ENCODE peak calls at places on chromosomes 11 and 22, in six cellular contexts. One of them, this sample, is unnamed.

GRCh38 chr11:83655996-83656395 is 369.8 kb upstream of the CCDC90B start:
- DNase-seq in GM18507: no peak
- DNase-seq in HS-5: no peak
- DNase-seq in NB4: no peak
- DNase-seq in left ventricle myocardium superior: no peak
- DNase-seq in dermis microvascular lymphatic vessel endothelial cell: no peak
- DNase-seq in this sample: no peak

GRCh38 chr11:127345819-127346459 is 345.4 kb upstream of the KIRREL3 start:
- DNase-seq in NB4: peak; percentile 44
- DNase-seq in left ventricle myocardium superior: peak; percentile 44
- DNase-seq in HS-5: peak; percentile 9
- DNase-seq in GM18507: peak; percentile 7
- DNase-seq in dermis microvascular lymphatic vessel endothelial cell: peak; percentile 0
- DNase-seq in this sample: no peak

GRCh38 chr22:49476176-49476575 is 351.5 kb downstream of the BRD1 start:
- DNase-seq in HS-5: no peak
- DNase-seq in left ventricle myocardium superior: no peak
- DNase-seq in GM18507: no peak
- DNase-seq in dermis microvascular lymphatic vessel endothelial cell: no peak
- DNase-seq in NB4: no peak
- DNase-seq in this sample: no peak

GRCh38 chr22:40345801-40346177 is 511 bp upstream of the ADSL start:
- DNase-seq in dermis microvascular lymphatic vessel endothelial cell: no peak
- DNase-seq in GM18507: peak; percentile 20
- DNase-seq in left ventricle myocardium superior: peak; percentile 49
- DNase-seq in NB4: peak; percentile 78
- DNase-seq in HS-5: no peak
- DNase-seq in this sample: no peak

GRCh38 chr22:41446639-41447434 is at the start of gene TOB2:
- DNase-seq in left ventricle myocardium superior: peak; percentile 97
- DNase-seq in GM18507: peak; percentile 60
- DNase-seq in dermis microvascular lymphatic vessel endothelial cell: peak; percentile 91
- DNase-seq in NB4: peak; percentile 96
- DNase-seq in HS-5: peak; percentile 78
- DNase-seq in this sample: peak; percentile 71

GRCh38 chr11:115420524-115420923 is 83.7 kb downstream of the CADM1 start:
- DNase-seq in NB4: no peak
- DNase-seq in dermis microvascular lymphatic vessel endothelial cell: no peak
- DNase-seq in HS-5: no peak
- DNase-seq in left ventricle myocardium superior: no peak
- DNase-seq in GM18507: no peak
- DNase-seq in this sample: no peak

GRCh38 chr22:26008587-26008986 is 160.7 kb upstream of the SEZ6L start:
- DNase-seq in HS-5: no peak
- DNase-seq in GM18507: no peak
- DNase-seq in NB4: no peak
- DNase-seq in left ventricle myocardium superior: no peak
- DNase-seq in dermis microvascular lymphatic vessel endothelial cell: no peak
- DNase-seq in this sample: no peak

GRCh38 chr11:8063319-8063718 is 17.7 kb upstream of the TUB start:
- DNase-seq in HS-5: no peak
- DNase-seq in NB4: no peak
- DNase-seq in GM18507: no peak
- DNase-seq in left ventricle myocardium superior: peak; percentile 55
- DNase-seq in dermis microvascular lymphatic vessel endothelial cell: no peak
- DNase-seq in this sample: no peak

GRCh38 chr11:72238040-72238450 is 5.9 kb downstream of the PHOX2A start:
- DNase-seq in GM18507: peak; percentile 75
- DNase-seq in NB4: peak; percentile 75
- DNase-seq in left ventricle myocardium superior: peak; percentile 55
- DNase-seq in HS-5: no peak
- DNase-seq in dermis microvascular lymphatic vessel endothelial cell: no peak
- DNase-seq in this sample: no peak

GRCh38 chr22:27627444-27627833 is 174.1 kb downstream of the MN1 start:
- DNase-seq in HS-5: no peak
- DNase-seq in dermis microvascular lymphatic vessel endothelial cell: no peak
- DNase-seq in NB4: peak; percentile 69
- DNase-seq in GM18507: no peak
- DNase-seq in left ventricle myocardium superior: no peak
- DNase-seq in this sample: no peak

GRCh38 chr22:39177456-39177775 is 24.9 kb upstream of the CBX7 start:
- DNase-seq in HS-5: no peak
- DNase-seq in GM18507: no peak
- DNase-seq in NB4: no peak
- DNase-seq in dermis microvascular lymphatic vessel endothelial cell: no peak
- DNase-seq in left ventricle myocardium superior: no peak
- DNase-seq in this sample: no peak

GRCh38 chr11:215581-216037 is 8.1 kb downstream of the RIC8A start:
- DNase-seq in HS-5: no peak
- DNase-seq in left ventricle myocardium superior: no peak
- DNase-seq in dermis microvascular lymphatic vessel endothelial cell: no peak
- DNase-seq in NB4: no peak
- DNase-seq in GM18507: no peak
- DNase-seq in this sample: no peak

GRCh38 chr22:40410272-40410671 is 39.9 kb downstream of the SGSM3 start:
- DNase-seq in dermis microvascular lymphatic vessel endothelial cell: no peak
- DNase-seq in HS-5: no peak
- DNase-seq in NB4: no peak
- DNase-seq in left ventricle myocardium superior: no peak
- DNase-seq in GM18507: no peak
- DNase-seq in this sample: no peak

GRCh38 chr11:78380615-78381029 is 37.0 kb downstream of the GAB2 start:
- DNase-seq in left ventricle myocardium superior: no peak
- DNase-seq in GM18507: no peak
- DNase-seq in dermis microvascular lymphatic vessel endothelial cell: no peak
- DNase-seq in HS-5: peak; percentile 25
- DNase-seq in NB4: no peak
- DNase-seq in this sample: no peak

GRCh38 chr11:114236829-114237228 is 59.4 kb upstream of the NNMT start:
- DNase-seq in left ventricle myocardium superior: no peak
- DNase-seq in dermis microvascular lymphatic vessel endothelial cell: no peak
- DNase-seq in HS-5: no peak
- DNase-seq in GM18507: no peak
- DNase-seq in NB4: no peak
- DNase-seq in this sample: no peak

GRCh38 chr11:8365542-8365941 is 101.9 kb upstream of the LMO1 start:
- DNase-seq in dermis microvascular lymphatic vessel endothelial cell: no peak
- DNase-seq in left ventricle myocardium superior: no peak
- DNase-seq in HS-5: no peak
- DNase-seq in NB4: no peak
- DNase-seq in GM18507: no peak
- DNase-seq in this sample: no peak

GRCh38 chr11:65918211-65919150 is at the start of gene C11orf68:
- DNase-seq in dermis microvascular lymphatic vessel endothelial cell: no peak
- DNase-seq in left ventricle myocardium superior: no peak
- DNase-seq in HS-5: no peak
- DNase-seq in NB4: peak; percentile 63
- DNase-seq in GM18507: no peak
- DNase-seq in this sample: no peak

GRCh38 chr22:22926359-22927195 is 39.0 kb downstream of the IGLL5 start:
- DNase-seq in GM18507: no peak
- DNase-seq in left ventricle myocardium superior: peak; percentile 7
- DNase-seq in HS-5: no peak
- DNase-seq in dermis microvascular lymphatic vessel endothelial cell: no peak
- DNase-seq in NB4: peak; percentile 45
- DNase-seq in this sample: no peak

GRCh38 chr11:120135838-120136237 is 2.1 kb downstream of the TRIM29 start:
- DNase-seq in dermis microvascular lymphatic vessel endothelial cell: no peak
- DNase-seq in HS-5: no peak
- DNase-seq in NB4: no peak
- DNase-seq in left ventricle myocardium superior: no peak
- DNase-seq in GM18507: no peak
- DNase-seq in this sample: no peak

GRCh38 chr22:37330200-37331033 is 48.1 kb downstream of the CYTH4 start:
- DNase-seq in NB4: peak; percentile 89
- DNase-seq in GM18507: peak; percentile 58
- DNase-seq in left ventricle myocardium superior: no peak
- DNase-seq in dermis microvascular lymphatic vessel endothelial cell: no peak
- DNase-seq in HS-5: no peak
- DNase-seq in this sample: no peak

GRCh38 chr11:94193288-94193687 is 64.6 kb downstream of the PANX1 start:
- DNase-seq in dermis microvascular lymphatic vessel endothelial cell: no peak
- DNase-seq in NB4: no peak
- DNase-seq in left ventricle myocardium superior: no peak
- DNase-seq in GM18507: no peak
- DNase-seq in HS-5: peak; percentile 75
- DNase-seq in this sample: no peak

GRCh38 chr22:24115247-24116207 is 65.8 kb upstream of the SUSD2 start:
- DNase-seq in left ventricle myocardium superior: peak; percentile 14
- DNase-seq in dermis microvascular lymphatic vessel endothelial cell: no peak
- DNase-seq in HS-5: no peak
- DNase-seq in GM18507: no peak
- DNase-seq in NB4: no peak
- DNase-seq in this sample: no peak

GRCh38 chr11:86500500-86501170 is 125.9 kb downstream of the CCDC81 start:
- DNase-seq in left ventricle myocardium superior: no peak
- DNase-seq in HS-5: no peak
- DNase-seq in NB4: no peak
- DNase-seq in GM18507: no peak
- DNase-seq in dermis microvascular lymphatic vessel endothelial cell: no peak
- DNase-seq in this sample: no peak

GRCh38 chr11:121890377-121890776 is 225.6 kb downstream of the BLID start:
- DNase-seq in dermis microvascular lymphatic vessel endothelial cell: no peak
- DNase-seq in GM18507: no peak
- DNase-seq in HS-5: no peak
- DNase-seq in left ventricle myocardium superior: no peak
- DNase-seq in NB4: no peak
- DNase-seq in this sample: no peak

GRCh38 chr22:37764622-37765021 is 43.1 kb upstream of the GCAT start:
- DNase-seq in HS-5: no peak
- DNase-seq in GM18507: no peak
- DNase-seq in NB4: no peak
- DNase-seq in dermis microvascular lymphatic vessel endothelial cell: no peak
- DNase-seq in left ventricle myocardium superior: no peak
- DNase-seq in this sample: no peak

GRCh38 chr11:44960200-44960845 is 9.6 kb upstream of the TP53I11 start:
- DNase-seq in GM18507: no peak
- DNase-seq in NB4: peak; percentile 47
- DNase-seq in dermis microvascular lymphatic vessel endothelial cell: no peak
- DNase-seq in HS-5: no peak
- DNase-seq in left ventricle myocardium superior: no peak
- DNase-seq in this sample: no peak

GRCh38 chr11:11856638-11857037 is 14.9 kb downstream of the USP47 start:
- DNase-seq in NB4: peak; percentile 25
- DNase-seq in left ventricle myocardium superior: no peak
- DNase-seq in dermis microvascular lymphatic vessel endothelial cell: no peak
- DNase-seq in GM18507: no peak
- DNase-seq in HS-5: no peak
- DNase-seq in this sample: peak; percentile 52

GRCh38 chr22:44933829-44934735 is 75.7 kb downstream of the PHF21B start:
- DNase-seq in left ventricle myocardium superior: peak; percentile 10
- DNase-seq in NB4: peak; percentile 17
- DNase-seq in dermis microvascular lymphatic vessel endothelial cell: no peak
- DNase-seq in GM18507: no peak
- DNase-seq in HS-5: no peak
- DNase-seq in this sample: no peak

GRCh38 chr11:66727883-66728759 is 895 bp downstream of the SPTBN2 start:
- DNase-seq in left ventricle myocardium superior: no peak
- DNase-seq in HS-5: no peak
- DNase-seq in NB4: no peak
- DNase-seq in GM18507: no peak
- DNase-seq in dermis microvascular lymphatic vessel endothelial cell: no peak
- DNase-seq in this sample: no peak

GRCh38 chr11:67584205-67584880 is 731 bp downstream of the GSTP1 start:
- DNase-seq in NB4: peak; percentile 88
- DNase-seq in dermis microvascular lymphatic vessel endothelial cell: no peak
- DNase-seq in HS-5: no peak
- DNase-seq in left ventricle myocardium superior: peak; percentile 84
- DNase-seq in GM18507: no peak
- DNase-seq in this sample: no peak

GRCh38 chr11:106091480-106092123 is 14.1 kb downstream of the AASDHPPT start:
- DNase-seq in GM18507: no peak
- DNase-seq in NB4: no peak
- DNase-seq in HS-5: no peak
- DNase-seq in left ventricle myocardium superior: no peak
- DNase-seq in dermis microvascular lymphatic vessel endothelial cell: no peak
- DNase-seq in this sample: peak; percentile 56

GRCh38 chr22:32698926-32699619 is 102.4 kb upstream of the TIMP3 start:
- DNase-seq in dermis microvascular lymphatic vessel endothelial cell: no peak
- DNase-seq in left ventricle myocardium superior: peak; percentile 87
- DNase-seq in NB4: no peak
- DNase-seq in HS-5: no peak
- DNase-seq in GM18507: no peak
- DNase-seq in this sample: no peak

GRCh38 chr22:19759459-19759993 is 1.1 kb upstream of the TBX1 start:
- DNase-seq in HS-5: no peak
- DNase-seq in GM18507: no peak
- DNase-seq in dermis microvascular lymphatic vessel endothelial cell: no peak
- DNase-seq in NB4: no peak
- DNase-seq in left ventricle myocardium superior: no peak
- DNase-seq in this sample: no peak